ENCODE peak calls at places on chromosomes 7 and 10, in four cellular contexts. One of them, this sample, is unnamed.

GRCh38 chr7:13848576-13849527 is 140.6 kb downstream of the ETV1 start:
- DNase-seq in renal cortical epithelial cell: no peak
- DNase-seq in GM10248: no peak
- DNase-seq in naive thymus-derived CD4-positive, alpha-beta T cell: no peak
- DNase-seq in this sample: no peak

GRCh38 chr7:142516038-142516501 is 233.2 kb upstream of the PRSS1 start:
- DNase-seq in renal cortical epithelial cell: peak; percentile 58
- DNase-seq in GM10248: peak; percentile 57
- DNase-seq in naive thymus-derived CD4-positive, alpha-beta T cell: peak; percentile 42
- DNase-seq in this sample: no peak

GRCh38 chr10:121291376-121291775 is 306.9 kb downstream of the FGFR2 start:
- DNase-seq in renal cortical epithelial cell: no peak
- DNase-seq in GM10248: no peak
- DNase-seq in naive thymus-derived CD4-positive, alpha-beta T cell: no peak
- DNase-seq in this sample: no peak

GRCh38 chr7:100865971-100866720 is 1.0 kb upstream of the TRIP6 start:
- DNase-seq in renal cortical epithelial cell: no peak
- DNase-seq in GM10248: no peak
- DNase-seq in naive thymus-derived CD4-positive, alpha-beta T cell: no peak
- DNase-seq in this sample: peak; percentile 79

GRCh38 chr7:102908676-102909075 is 4.1 kb upstream of the LRRC17 start:
- DNase-seq in renal cortical epithelial cell: no peak
- DNase-seq in GM10248: no peak
- DNase-seq in naive thymus-derived CD4-positive, alpha-beta T cell: no peak
- DNase-seq in this sample: no peak

GRCh38 chr7:116180302-116180701 is 30.0 kb upstream of the TES start:
- DNase-seq in renal cortical epithelial cell: peak; percentile 62
- DNase-seq in GM10248: peak; percentile 59
- DNase-seq in naive thymus-derived CD4-positive, alpha-beta T cell: peak; percentile 62
- DNase-seq in this sample: peak; percentile 21

GRCh38 chr7:4725014-4725951 is 43.2 kb downstream of the FOXK1 start:
- DNase-seq in renal cortical epithelial cell: peak; percentile 85
- DNase-seq in GM10248: peak; percentile 91
- DNase-seq in naive thymus-derived CD4-positive, alpha-beta T cell: peak; percentile 61
- DNase-seq in this sample: peak; percentile 78

GRCh38 chr10:49168821-49169495 is 19.2 kb downstream of the TMEM273 start:
- DNase-seq in renal cortical epithelial cell: no peak
- DNase-seq in GM10248: no peak
- DNase-seq in naive thymus-derived CD4-positive, alpha-beta T cell: no peak
- DNase-seq in this sample: no peak

GRCh38 chr10:30284860-30285594 is 64.1 kb downstream of the MTPAP start:
- DNase-seq in renal cortical epithelial cell: peak; percentile 11
- DNase-seq in GM10248: peak; percentile 63
- DNase-seq in naive thymus-derived CD4-positive, alpha-beta T cell: no peak
- DNase-seq in this sample: no peak

GRCh38 chr10:87838650-87839049 is 20.6 kb upstream of the ATAD1 start:
- DNase-seq in renal cortical epithelial cell: no peak
- DNase-seq in GM10248: no peak
- DNase-seq in naive thymus-derived CD4-positive, alpha-beta T cell: no peak
- DNase-seq in this sample: no peak

GRCh38 chr10:28592953-28593352 is 60.0 kb downstream of the WAC start:
- DNase-seq in renal cortical epithelial cell: peak; percentile 87
- DNase-seq in GM10248: no peak
- DNase-seq in naive thymus-derived CD4-positive, alpha-beta T cell: no peak
- DNase-seq in this sample: no peak

GRCh38 chr7:146960747-146961416 is 844.3 kb downstream of the CNTNAP2 start:
- DNase-seq in renal cortical epithelial cell: no peak
- DNase-seq in GM10248: no peak
- DNase-seq in naive thymus-derived CD4-positive, alpha-beta T cell: no peak
- DNase-seq in this sample: no peak

GRCh38 chr7:2947381-2947780 is 96.3 kb downstream of the CARD11 start:
- DNase-seq in renal cortical epithelial cell: no peak
- DNase-seq in GM10248: no peak
- DNase-seq in naive thymus-derived CD4-positive, alpha-beta T cell: no peak
- DNase-seq in this sample: no peak

GRCh38 chr7:142323706-142324105 is 65.8 kb upstream of the PRSS58 start:
- DNase-seq in renal cortical epithelial cell: peak; percentile 45
- DNase-seq in GM10248: no peak
- DNase-seq in naive thymus-derived CD4-positive, alpha-beta T cell: no peak
- DNase-seq in this sample: no peak

GRCh38 chr10:69869291-69869841 is 67.7 kb downstream of the COL13A1 start:
- DNase-seq in renal cortical epithelial cell: peak; percentile 42
- DNase-seq in GM10248: no peak
- DNase-seq in naive thymus-derived CD4-positive, alpha-beta T cell: no peak
- DNase-seq in this sample: no peak

GRCh38 chr7:102849538-102849937 is 63.3 kb upstream of the LRRC17 start:
- DNase-seq in renal cortical epithelial cell: no peak
- DNase-seq in GM10248: no peak
- DNase-seq in naive thymus-derived CD4-positive, alpha-beta T cell: no peak
- DNase-seq in this sample: no peak

GRCh38 chr10:7333995-7334964 is 76.6 kb downstream of the SFMBT2 start:
- DNase-seq in renal cortical epithelial cell: no peak
- DNase-seq in GM10248: no peak
- DNase-seq in naive thymus-derived CD4-positive, alpha-beta T cell: no peak
- DNase-seq in this sample: no peak

GRCh38 chr10:132104062-132104461 is 38.3 kb downstream of the JAKMIP3 start:
- DNase-seq in renal cortical epithelial cell: no peak
- DNase-seq in GM10248: no peak
- DNase-seq in naive thymus-derived CD4-positive, alpha-beta T cell: no peak
- DNase-seq in this sample: no peak

GRCh38 chr10:8594176-8594575 is 539.7 kb downstream of the GATA3 start:
- DNase-seq in renal cortical epithelial cell: no peak
- DNase-seq in GM10248: no peak
- DNase-seq in naive thymus-derived CD4-positive, alpha-beta T cell: no peak
- DNase-seq in this sample: no peak

GRCh38 chr10:91610444-91610843 is 22.4 kb downstream of the PPP1R3C start:
- DNase-seq in renal cortical epithelial cell: no peak
- DNase-seq in GM10248: no peak
- DNase-seq in naive thymus-derived CD4-positive, alpha-beta T cell: no peak
- DNase-seq in this sample: no peak

GRCh38 chr7:140017543-140017942 is 45.2 kb downstream of the PARP12 start:
- DNase-seq in renal cortical epithelial cell: no peak
- DNase-seq in GM10248: no peak
- DNase-seq in naive thymus-derived CD4-positive, alpha-beta T cell: no peak
- DNase-seq in this sample: no peak

GRCh38 chr10:25557136-25557535 is 376.9 kb upstream of the MYO3A start:
- DNase-seq in renal cortical epithelial cell: no peak
- DNase-seq in GM10248: no peak
- DNase-seq in naive thymus-derived CD4-positive, alpha-beta T cell: no peak
- DNase-seq in this sample: no peak

GRCh38 chr10:61902448-61903183 is 1.1 kb downstream of the ARID5B start:
- DNase-seq in renal cortical epithelial cell: peak; percentile 73
- DNase-seq in GM10248: peak; percentile 53
- DNase-seq in naive thymus-derived CD4-positive, alpha-beta T cell: peak; percentile 88
- DNase-seq in this sample: peak; percentile 72

GRCh38 chr7:43660141-43660540 is 69.2 kb downstream of the COA1 start:
- DNase-seq in renal cortical epithelial cell: no peak
- DNase-seq in GM10248: no peak
- DNase-seq in naive thymus-derived CD4-positive, alpha-beta T cell: no peak
- DNase-seq in this sample: no peak

GRCh38 chr7:11833431-11833830 is 1.4 kb upstream of the THSD7A start:
- DNase-seq in renal cortical epithelial cell: peak; percentile 37
- DNase-seq in GM10248: no peak
- DNase-seq in naive thymus-derived CD4-positive, alpha-beta T cell: no peak
- DNase-seq in this sample: no peak

GRCh38 chr10:132359305-132360040 is 27.5 kb downstream of the LRRC27 start:
- DNase-seq in renal cortical epithelial cell: no peak
- DNase-seq in GM10248: no peak
- DNase-seq in naive thymus-derived CD4-positive, alpha-beta T cell: no peak
- DNase-seq in this sample: no peak

This sample was measured in uterus.